ENCODE peak calls at places on chromosomes 11 and 22, in seven cellular contexts. One of them, this sample, is unnamed.

GRCh38 chr11:45320366-45320765 is 34.2 kb upstream of the SYT13 start:
- DNase-seq in neural crest cell: no peak
- DNase-seq in amniotic epithelial cell: no peak
- DNase-seq in activated T-cell treated with anti-CD3 and anti-CD28 coated beads, Interleukin-2, amount 50 U/mL, for 48 hours: no peak
- DNase-seq in mucosa of gallbladder: no peak
- DNase-seq in stimulated activated CD4-positive, alpha-beta T cell treated with anti-CD3 and anti-CD28 coated beads, Interleukin-1b, Interleukin-23, amount 100 ng/mL, for 1 hour: no peak
- DNase-seq in bronchial epithelial cell: no peak
- DNase-seq in this sample: no peak

GRCh38 chr11:61911701-61912529 is 5.5 kb downstream of the RAB3IL1 start:
- DNase-seq in neural crest cell: no peak
- DNase-seq in amniotic epithelial cell: no peak
- DNase-seq in activated T-cell treated with anti-CD3 and anti-CD28 coated beads, Interleukin-2, amount 50 U/mL, for 48 hours: no peak
- DNase-seq in mucosa of gallbladder: no peak
- DNase-seq in stimulated activated CD4-positive, alpha-beta T cell treated with anti-CD3 and anti-CD28 coated beads, Interleukin-1b, Interleukin-23, amount 100 ng/mL, for 1 hour: no peak
- DNase-seq in bronchial epithelial cell: no peak
- DNase-seq in this sample: no peak

GRCh38 chr11:70153133-70153727 is 49.9 kb upstream of the FADD start:
- DNase-seq in neural crest cell: no peak
- DNase-seq in amniotic epithelial cell: no peak
- DNase-seq in activated T-cell treated with anti-CD3 and anti-CD28 coated beads, Interleukin-2, amount 50 U/mL, for 48 hours: no peak
- DNase-seq in mucosa of gallbladder: no peak
- DNase-seq in stimulated activated CD4-positive, alpha-beta T cell treated with anti-CD3 and anti-CD28 coated beads, Interleukin-1b, Interleukin-23, amount 100 ng/mL, for 1 hour: no peak
- DNase-seq in bronchial epithelial cell: no peak
- DNase-seq in this sample: no peak

GRCh38 chr11:73400293-73400692 is 24.1 kb downstream of the RELT start:
- DNase-seq in neural crest cell: no peak
- DNase-seq in amniotic epithelial cell: no peak
- DNase-seq in activated T-cell treated with anti-CD3 and anti-CD28 coated beads, Interleukin-2, amount 50 U/mL, for 48 hours: no peak
- DNase-seq in mucosa of gallbladder: no peak
- DNase-seq in stimulated activated CD4-positive, alpha-beta T cell treated with anti-CD3 and anti-CD28 coated beads, Interleukin-1b, Interleukin-23, amount 100 ng/mL, for 1 hour: no peak
- DNase-seq in bronchial epithelial cell: no peak
- DNase-seq in this sample: no peak

GRCh38 chr11:124943242-124943641 is 7.4 kb upstream of the HEPACAM start:
- DNase-seq in neural crest cell: no peak
- DNase-seq in amniotic epithelial cell: no peak
- DNase-seq in activated T-cell treated with anti-CD3 and anti-CD28 coated beads, Interleukin-2, amount 50 U/mL, for 48 hours: no peak
- DNase-seq in mucosa of gallbladder: no peak
- DNase-seq in stimulated activated CD4-positive, alpha-beta T cell treated with anti-CD3 and anti-CD28 coated beads, Interleukin-1b, Interleukin-23, amount 100 ng/mL, for 1 hour: no peak
- DNase-seq in bronchial epithelial cell: no peak
- DNase-seq in this sample: no peak

GRCh38 chr22:50289151-50289941 is 18.1 kb downstream of the PLXNB2 start:
- DNase-seq in neural crest cell: no peak
- DNase-seq in amniotic epithelial cell: no peak
- DNase-seq in activated T-cell treated with anti-CD3 and anti-CD28 coated beads, Interleukin-2, amount 50 U/mL, for 48 hours: no peak
- DNase-seq in mucosa of gallbladder: no peak
- DNase-seq in stimulated activated CD4-positive, alpha-beta T cell treated with anti-CD3 and anti-CD28 coated beads, Interleukin-1b, Interleukin-23, amount 100 ng/mL, for 1 hour: no peak
- DNase-seq in bronchial epithelial cell: no peak
- DNase-seq in this sample: no peak

GRCh38 chr11:23679981-23680380 is 816.9 kb upstream of the LUZP2 start:
- DNase-seq in neural crest cell: no peak
- DNase-seq in amniotic epithelial cell: no peak
- DNase-seq in activated T-cell treated with anti-CD3 and anti-CD28 coated beads, Interleukin-2, amount 50 U/mL, for 48 hours: no peak
- DNase-seq in mucosa of gallbladder: no peak
- DNase-seq in stimulated activated CD4-positive, alpha-beta T cell treated with anti-CD3 and anti-CD28 coated beads, Interleukin-1b, Interleukin-23, amount 100 ng/mL, for 1 hour: no peak
- DNase-seq in bronchial epithelial cell: no peak
- DNase-seq in this sample: no peak

GRCh38 chr11:3154001-3154599 is 11.0 kb downstream of the OSBPL5 start:
- DNase-seq in neural crest cell: no peak
- DNase-seq in amniotic epithelial cell: no peak
- DNase-seq in activated T-cell treated with anti-CD3 and anti-CD28 coated beads, Interleukin-2, amount 50 U/mL, for 48 hours: no peak
- DNase-seq in mucosa of gallbladder: no peak
- DNase-seq in stimulated activated CD4-positive, alpha-beta T cell treated with anti-CD3 and anti-CD28 coated beads, Interleukin-1b, Interleukin-23, amount 100 ng/mL, for 1 hour: no peak
- DNase-seq in bronchial epithelial cell: no peak
- DNase-seq in this sample: no peak

GRCh38 chr22:41539146-41540005 is 4.9 kb downstream of the POLR3H start:
- DNase-seq in neural crest cell: no peak
- DNase-seq in amniotic epithelial cell: peak; percentile 46
- DNase-seq in activated T-cell treated with anti-CD3 and anti-CD28 coated beads, Interleukin-2, amount 50 U/mL, for 48 hours: no peak
- DNase-seq in mucosa of gallbladder: no peak
- DNase-seq in stimulated activated CD4-positive, alpha-beta T cell treated with anti-CD3 and anti-CD28 coated beads, Interleukin-1b, Interleukin-23, amount 100 ng/mL, for 1 hour: no peak
- DNase-seq in bronchial epithelial cell: no peak
- DNase-seq in this sample: no peak

GRCh38 chr22:36339171-36340065 is 48.3 kb downstream of the MYH9 start:
- DNase-seq in neural crest cell: no peak
- DNase-seq in amniotic epithelial cell: peak; percentile 95
- DNase-seq in activated T-cell treated with anti-CD3 and anti-CD28 coated beads, Interleukin-2, amount 50 U/mL, for 48 hours: no peak
- DNase-seq in mucosa of gallbladder: no peak
- DNase-seq in stimulated activated CD4-positive, alpha-beta T cell treated with anti-CD3 and anti-CD28 coated beads, Interleukin-1b, Interleukin-23, amount 100 ng/mL, for 1 hour: no peak
- DNase-seq in bronchial epithelial cell: no peak
- DNase-seq in this sample: no peak

GRCh38 chr22:35991168-35991567 is 37.5 kb downstream of the RBFOX2 start:
- DNase-seq in neural crest cell: no peak
- DNase-seq in amniotic epithelial cell: no peak
- DNase-seq in activated T-cell treated with anti-CD3 and anti-CD28 coated beads, Interleukin-2, amount 50 U/mL, for 48 hours: no peak
- DNase-seq in mucosa of gallbladder: no peak
- DNase-seq in stimulated activated CD4-positive, alpha-beta T cell treated with anti-CD3 and anti-CD28 coated beads, Interleukin-1b, Interleukin-23, amount 100 ng/mL, for 1 hour: no peak
- DNase-seq in bronchial epithelial cell: no peak
- DNase-seq in this sample: no peak

GRCh38 chr11:112298535-112298934 is 37.9 kb upstream of the PLET1 start:
- DNase-seq in neural crest cell: no peak
- DNase-seq in amniotic epithelial cell: no peak
- DNase-seq in activated T-cell treated with anti-CD3 and anti-CD28 coated beads, Interleukin-2, amount 50 U/mL, for 48 hours: no peak
- DNase-seq in mucosa of gallbladder: peak; percentile 13
- DNase-seq in stimulated activated CD4-positive, alpha-beta T cell treated with anti-CD3 and anti-CD28 coated beads, Interleukin-1b, Interleukin-23, amount 100 ng/mL, for 1 hour: no peak
- DNase-seq in bronchial epithelial cell: no peak
- DNase-seq in this sample: no peak

GRCh38 chr11:61406067-61406466 is 13.7 kb downstream of the TMEM216 start:
- DNase-seq in neural crest cell: no peak
- DNase-seq in amniotic epithelial cell: no peak
- DNase-seq in activated T-cell treated with anti-CD3 and anti-CD28 coated beads, Interleukin-2, amount 50 U/mL, for 48 hours: no peak
- DNase-seq in mucosa of gallbladder: no peak
- DNase-seq in stimulated activated CD4-positive, alpha-beta T cell treated with anti-CD3 and anti-CD28 coated beads, Interleukin-1b, Interleukin-23, amount 100 ng/mL, for 1 hour: no peak
- DNase-seq in bronchial epithelial cell: no peak
- DNase-seq in this sample: no peak

GRCh38 chr22:30357650-30358215 is 926 bp downstream of the CCDC157 start:
- DNase-seq in neural crest cell: no peak
- DNase-seq in amniotic epithelial cell: no peak
- DNase-seq in activated T-cell treated with anti-CD3 and anti-CD28 coated beads, Interleukin-2, amount 50 U/mL, for 48 hours: no peak
- DNase-seq in mucosa of gallbladder: no peak
- DNase-seq in stimulated activated CD4-positive, alpha-beta T cell treated with anti-CD3 and anti-CD28 coated beads, Interleukin-1b, Interleukin-23, amount 100 ng/mL, for 1 hour: no peak
- DNase-seq in bronchial epithelial cell: no peak
- DNase-seq in this sample: no peak

GRCh38 chr22:18057568-18058209 is 20.1 kb upstream of the PEX26 start:
- DNase-seq in neural crest cell: no peak
- DNase-seq in amniotic epithelial cell: peak; percentile 95
- DNase-seq in activated T-cell treated with anti-CD3 and anti-CD28 coated beads, Interleukin-2, amount 50 U/mL, for 48 hours: no peak
- DNase-seq in mucosa of gallbladder: peak; percentile 88
- DNase-seq in stimulated activated CD4-positive, alpha-beta T cell treated with anti-CD3 and anti-CD28 coated beads, Interleukin-1b, Interleukin-23, amount 100 ng/mL, for 1 hour: no peak
- DNase-seq in bronchial epithelial cell: peak; percentile 98
- DNase-seq in this sample: no peak

GRCh38 chr22:17973217-17973616 is 51.1 kb downstream of the MICAL3 start:
- DNase-seq in neural crest cell: no peak
- DNase-seq in amniotic epithelial cell: no peak
- DNase-seq in activated T-cell treated with anti-CD3 and anti-CD28 coated beads, Interleukin-2, amount 50 U/mL, for 48 hours: no peak
- DNase-seq in mucosa of gallbladder: no peak
- DNase-seq in stimulated activated CD4-positive, alpha-beta T cell treated with anti-CD3 and anti-CD28 coated beads, Interleukin-1b, Interleukin-23, amount 100 ng/mL, for 1 hour: no peak
- DNase-seq in bronchial epithelial cell: no peak
- DNase-seq in this sample: no peak

This sample was measured in activated CD8-positive, alpha-beta memory T cell treated with anti-CD3 and anti-CD28 coated beads, Interleukin-2, amount 50 U/mL, for 48 hours.